ENCODE peak calls at places on chromosomes 12 and 14, in five cellular contexts. V is IMR-90, Z is K562, D is HepG2, C is body of pancreas. A is an unnamed sample.

GRCh38 chr12:4518106-4518728 is 20.5 kb upstream of the RAD51AP1 start:
- DNase-seq in V (peak; percentile 81), Z (no peak), D (no peak), C (no peak), A (no peak)

GRCh38 chr12:57838594-57839302 is 7.8 kb downstream of the CTDSP2 start:
- DNase-seq in V (peak; percentile 39), Z (no peak), D (no peak), C (no peak), A (no peak)

GRCh38 chr12:4797096-4797495 is 76.9 kb downstream of the GALNT8 start:
- DNase-seq in V (no peak), Z (no peak), D (no peak), C (no peak), A (no peak)

GRCh38 chr12:27966870-27967269 is 5.7 kb downstream of the PTHLH start:
- DNase-seq in V (peak; percentile 99), Z (peak; percentile 41), D (peak; percentile 20), C (no peak), A (no peak)

GRCh38 chr14:38866461-38866860 is 236.6 kb downstream of the SEC23A start:
- DNase-seq in V (no peak), Z (no peak), D (no peak), C (no peak), A (no peak)

GRCh38 chr12:113253532-113254285 is 32.4 kb downstream of the TPCN1 start:
- DNase-seq in V (no peak), Z (no peak), D (no peak), C (no peak), A (peak; percentile 3)

GRCh38 chr12:73531752-73532151 is 1005.9 kb upstream of the ATXN7L3B start:
- DNase-seq in V (no peak), Z (no peak), D (no peak), C (no peak), A (no peak)

GRCh38 chr12:27541031-27541719 is 17.2 kb downstream of the PPFIBP1 start:
- DNase-seq in V (no peak), Z (no peak), D (no peak), C (peak; percentile 48), A (no peak)

GRCh38 chr14:68772761-68773381 is 20.0 kb downstream of the ZFP36L1 start:
- DNase-seq in V (no peak), Z (no peak), D (no peak), C (peak; percentile 0), A (peak; percentile 3)

GRCh38 chr14:36344211-36344610 is 23.8 kb upstream of the MBIP start:
- DNase-seq in V (peak; percentile 10), Z (no peak), D (no peak), C (no peak), A (no peak)

GRCh38 chr12:44217146-44217883 is 381.4 kb downstream of the TMEM117 start:
- DNase-seq in V (peak; percentile 9), Z (no peak), D (no peak), C (no peak), A (no peak)

DNA sequence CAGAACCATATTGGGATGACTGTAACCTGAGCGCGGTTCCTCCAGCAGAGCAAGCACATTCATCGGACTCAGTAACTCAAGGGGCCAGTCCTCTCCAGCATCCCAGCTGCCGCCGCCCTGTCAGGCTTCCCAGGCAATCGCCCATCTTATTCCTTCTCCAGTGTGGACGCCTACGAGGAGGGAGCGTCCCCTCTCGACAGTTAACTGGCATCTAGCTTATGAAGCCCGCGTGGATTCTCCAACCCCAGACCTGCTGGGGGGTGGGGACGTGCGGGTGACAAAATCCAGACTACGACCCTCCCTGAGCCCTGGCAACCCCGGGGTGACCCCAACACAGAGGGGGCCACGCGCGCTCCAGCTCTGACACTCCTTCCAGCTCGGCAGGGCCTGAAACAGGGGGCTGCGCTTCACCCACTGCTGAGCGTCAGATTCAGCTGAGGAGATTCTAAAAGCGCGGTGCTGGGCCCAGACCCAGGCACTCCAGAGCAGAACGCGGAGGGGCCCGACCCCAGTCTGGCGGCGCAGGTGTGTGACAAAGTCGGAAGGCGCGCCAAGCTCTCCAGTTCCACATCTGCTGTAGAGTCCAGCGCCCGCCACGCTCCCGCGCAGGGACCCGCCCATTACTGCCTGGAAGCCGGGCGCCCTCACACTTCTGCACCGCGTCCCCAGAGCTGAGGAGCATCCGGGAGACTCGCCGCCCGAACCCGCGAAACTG is 43.9 kb upstream of the ESR2 start:
- DNase-seq in V (peak; percentile 58), Z (peak; percentile 20), D (peak; percentile 47), C (peak; percentile 65), A (no peak)
- TF ChIP-seq POLR2A in V (no peak), Z (peak; percentile 45), D (peak; percentile 35), C (peak; percentile 77), A (no peak)

DNA sequence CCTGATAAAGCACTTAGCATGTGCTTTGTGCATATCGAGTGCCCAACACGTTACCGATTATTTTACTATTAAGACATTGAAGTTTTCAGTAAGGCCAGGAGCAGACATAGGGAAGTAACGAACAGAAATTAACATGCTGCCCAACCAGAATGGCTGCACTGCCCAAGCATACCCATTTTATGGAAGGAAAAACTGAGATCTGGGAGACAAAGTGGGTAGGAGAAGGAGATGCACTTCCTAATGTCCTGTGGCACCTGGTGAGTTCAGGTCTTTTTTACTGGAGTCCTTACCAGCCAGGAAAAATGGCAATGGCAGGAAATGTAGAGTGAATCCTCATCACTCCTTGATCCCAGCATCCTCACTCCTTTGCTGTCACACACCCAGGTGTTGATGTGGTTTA is 768.5 kb downstream of the MED13L start:
- DNase-seq in V (no peak), Z (no peak), D (no peak), C (no peak), A (no peak)
- H3K27ac ChIP-seq in V (no peak overlapping the region), Z (no peak overlapping the region), D (no peak overlapping the region), C (no peak overlapping the region), A (peak overlapping the region; percentile 39)

DNA sequence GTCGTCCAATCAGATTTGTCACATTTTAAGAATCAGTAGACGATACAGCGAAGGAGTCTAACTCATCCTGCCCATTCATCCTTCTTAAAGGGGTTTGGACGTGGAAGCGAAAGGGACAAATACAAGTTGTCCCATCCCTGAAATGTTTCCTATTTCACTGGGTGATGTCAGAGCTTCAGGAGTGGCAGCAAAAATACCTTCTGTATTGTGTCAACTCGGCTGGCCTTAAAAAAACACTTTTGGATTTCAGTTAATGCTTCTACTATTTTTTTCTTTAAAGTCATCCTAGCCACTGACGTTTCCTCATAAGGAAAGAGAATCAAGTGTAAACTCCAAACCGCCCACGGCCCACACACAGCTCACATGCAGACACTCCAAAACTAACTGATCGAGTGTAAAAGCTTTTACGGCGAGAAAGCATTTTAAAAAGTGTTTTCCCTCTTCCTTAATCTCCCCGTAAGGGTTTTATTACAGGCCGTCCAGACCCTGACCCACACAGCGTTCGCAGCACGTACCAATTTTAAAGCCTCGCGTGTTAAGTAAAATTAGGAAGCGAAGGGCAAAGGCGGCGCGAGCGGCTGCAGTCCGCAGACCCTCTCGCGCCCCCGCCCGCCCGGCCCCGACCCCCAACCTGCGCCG is 593 bp downstream of the CFL2 start:
- DNase-seq in V (peak; percentile 84), Z (peak; percentile 7), D (peak; percentile 55), C (peak; percentile 52), A (no peak)
- TF ChIP-seq POLR2A in V (peak; percentile 64), Z (no peak), D (no peak), C (peak; percentile 75), A (peak; percentile 18)

DNA sequence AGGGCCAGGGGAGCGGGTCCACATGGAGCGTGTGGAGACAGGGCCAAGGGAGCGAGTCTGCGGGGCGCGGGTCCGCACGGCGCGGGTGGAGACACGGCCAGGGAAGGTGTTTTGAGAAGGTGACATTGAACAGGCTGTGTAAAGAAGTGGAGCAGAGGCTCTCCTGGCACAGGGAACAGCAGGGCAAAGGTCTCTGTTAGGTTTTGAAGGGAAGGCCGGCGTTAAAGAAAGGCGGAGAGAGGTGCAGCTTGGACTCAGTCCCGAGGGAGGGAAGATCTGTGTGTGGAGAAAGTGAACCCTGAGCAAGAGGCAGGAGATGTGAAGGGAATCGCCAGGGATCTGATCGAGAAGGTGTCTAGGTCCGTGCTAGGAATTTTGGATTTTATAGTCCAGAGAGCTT is 1.8 kb downstream of the PXMP2 start:
- DNase-seq in V (no peak), Z (no peak), D (peak; percentile 44), C (peak; percentile 76), A (no peak)
- H3K27ac ChIP-seq in V (no peak overlapping the region), Z (peak overlapping the region; percentile 22), D (peak overlapping the region; percentile 48), C (no peak overlapping the region), A (peak overlapping the region; percentile 51)

GRCh38 chr14:103845327-103845726 is 2.0 kb downstream of the PPP1R13B start:
- DNase-seq in V (no peak), Z (no peak), D (no peak), C (no peak), A (no peak)
- TF ChIP-seq POLR2A in V (no peak), Z (no peak), D (no peak), C (no peak), A (no peak)

DNA sequence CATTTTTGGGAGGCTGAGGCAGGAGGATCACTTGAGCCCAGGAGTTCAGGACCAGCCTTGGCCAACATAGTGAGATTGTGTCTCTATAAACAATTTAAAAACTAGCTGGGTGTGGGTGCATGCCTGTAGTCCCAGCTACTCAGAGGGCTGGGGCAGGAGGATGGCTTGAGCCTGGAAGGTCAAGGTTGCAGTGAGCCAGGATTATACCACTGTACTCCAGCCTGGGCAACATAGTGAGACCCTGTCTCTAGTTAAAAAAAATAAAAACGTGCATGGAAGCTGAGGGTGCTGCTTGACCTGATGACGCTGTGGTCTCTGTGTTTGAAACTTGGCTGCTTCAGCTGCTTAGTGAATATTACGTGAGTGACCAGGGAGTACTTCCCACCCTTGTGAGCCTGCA is 89.7 kb downstream of the PPP2R5C start:
- DNase-seq in V (no peak), Z (no peak), D (no peak), C (no peak), A (no peak)
- H3K27ac ChIP-seq in V (no peak overlapping the region), Z (no peak overlapping the region), D (no peak overlapping the region), C (no peak overlapping the region), A (no peak overlapping the region)